ENCODE peak calls at places on chromosomes 4 and X, in four cellular contexts. T is osteoblast, W is mammary epithelial cell, I is H9. N is an unnamed sample.

GRCh38 chr4:101126044-101126443 is 221.3 kb downstream of the PPP3CA start:
- DNase-seq in T (peak; percentile 79), W (no peak), I (no peak), N (no peak)

GRCh38 chr4:38396845-38397547 is 267.0 kb upstream of the KLF3 start:
- DNase-seq in T (no peak), W (no peak), I (no peak), N (no peak)

GRCh38 chr4:48801016-48801715 is 21.1 kb upstream of the FRYL start:
- DNase-seq in T (no peak), W (no peak), I (no peak), N (no peak)

GRCh38 chr4:180960758-180961401 is 1282.3 kb upstream of the TENM3 start:
- DNase-seq in T (no peak), W (no peak), I (no peak), N (no peak)

GRCh38 chr4:47465008-47465407 is 1.5 kb upstream of the COMMD8 start:
- DNase-seq in T (no peak), W (no peak), I (no peak), N (no peak)

GRCh38 chrX:77493677-77494553 is 46.7 kb downstream of the FGF16 start:
- DNase-seq in T (no peak), W (peak; percentile 23), I (peak; percentile 85), N (peak; percentile 8)

GRCh38 chr4:79913581-79913980 is 159.4 kb downstream of the ANTXR2 start:
- DNase-seq in T (no peak), W (peak; percentile 16), I (no peak), N (no peak)

GRCh38 chr4:81255524-81255923 is 40.5 kb upstream of the PRKG2 start:
- DNase-seq in T (peak; percentile 54), W (peak; percentile 51), I (no peak), N (no peak)

GRCh38 chrX:776061-776460 is 145.5 kb downstream of the SHOX start:
- DNase-seq in T (no peak), W (no peak), I (no peak), N (no peak)

GRCh38 chrX:107541244-107541643 is 87.1 kb upstream of the PRPS1 start:
- DNase-seq in T (no peak), W (no peak), I (no peak), N (no peak)

GRCh38 chrX:1248381-1249061 is 20.1 kb upstream of the CSF2RA start:
- DNase-seq in T (peak; percentile 75), W (no peak), I (peak; percentile 92), N (no peak)

GRCh38 chrX:101507372-101507771 is 22.1 kb downstream of the ARMCX4 start:
- DNase-seq in T (no peak), W (peak; percentile 31), I (no peak), N (no peak)

GRCh38 chrX:97311066-97311778 is 427.5 kb downstream of the RPA4 start:
- DNase-seq in T (no peak), W (no peak), I (peak; percentile 47), N (no peak)

GRCh38 chr4:42501624-42502401 is 104.5 kb downstream of the SHISA3 start:
- DNase-seq in T (no peak), W (no peak), I (no peak), N (no peak)

GRCh38 chr4:74365761-74366160 is 816 bp downstream of the EREG start:
- DNase-seq in T (no peak), W (no peak), I (peak; percentile 50), N (no peak)

GRCh38 chrX:129737921-129738320 is 858 bp upstream of the XPNPEP2 start:
- DNase-seq in T (peak; percentile 93), W (peak; percentile 55), I (no peak), N (no peak)

GRCh38 chrX:1466232-1466661 is 13.5 kb upstream of the ASMTL start:
- DNase-seq in T (no peak), W (no peak), I (peak; percentile 27), N (peak; percentile 3)

GRCh38 chr4:24917076-24917856 is 4.4 kb upstream of the CCDC149 start:
- DNase-seq in T (no peak), W (no peak), I (peak; percentile 64), N (no peak)

GRCh38 chr4:79964020-79964714 is 108.9 kb downstream of the ANTXR2 start:
- DNase-seq in T (no peak), W (no peak), I (no peak), N (no peak)

GRCh38 chr4:158099686-158100085 is 73.1 kb downstream of the GASK1B start:
- DNase-seq in T (no peak), W (no peak), I (no peak), N (no peak)

GRCh38 chrX:17923546-17923945 is 62.4 kb upstream of the RAI2 start:
- DNase-seq in T (no peak), W (no peak), I (no peak), N (no peak)

GRCh38 chrX:104195489-104196084 is 29.3 kb downstream of the FAM199X start:
- DNase-seq in T (no peak), W (peak; percentile 22), I (no peak), N (peak; percentile 5)

GRCh38 chr4:8534129-8534528 is 46.1 kb upstream of the GPR78 start:
- DNase-seq in T (peak; percentile 26), W (peak; percentile 97), I (peak; percentile 83), N (no peak)

GRCh38 chr4:105822061-105822460 is 73.2 kb upstream of the NPNT start:
- DNase-seq in T (no peak), W (no peak), I (no peak), N (no peak)

GRCh38 chrX:43949669-43950068 is 23.5 kb downstream of the NDP start:
- DNase-seq in T (no peak), W (no peak), I (peak; percentile 78), N (peak; percentile 5)

GRCh38 chr4:24392613-24393012 is 191.7 kb downstream of the DHX15 start:
- DNase-seq in T (no peak), W (no peak), I (no peak), N (no peak)

GRCh38 chrX:85111347-85111746 is 107.7 kb downstream of the APOOL start:
- DNase-seq in T (peak; percentile 52), W (no peak), I (no peak), N (no peak)

GRCh38 chr4:33606951-33607350 is 2637.4 kb downstream of the ARAP2 start:
- DNase-seq in T (no peak), W (no peak), I (no peak), N (no peak)

GRCh38 chr4:187059031-187059430 is 335.4 kb upstream of the FAT1 start:
- DNase-seq in T (no peak), W (no peak), I (no peak), N (no peak)

DNA sequence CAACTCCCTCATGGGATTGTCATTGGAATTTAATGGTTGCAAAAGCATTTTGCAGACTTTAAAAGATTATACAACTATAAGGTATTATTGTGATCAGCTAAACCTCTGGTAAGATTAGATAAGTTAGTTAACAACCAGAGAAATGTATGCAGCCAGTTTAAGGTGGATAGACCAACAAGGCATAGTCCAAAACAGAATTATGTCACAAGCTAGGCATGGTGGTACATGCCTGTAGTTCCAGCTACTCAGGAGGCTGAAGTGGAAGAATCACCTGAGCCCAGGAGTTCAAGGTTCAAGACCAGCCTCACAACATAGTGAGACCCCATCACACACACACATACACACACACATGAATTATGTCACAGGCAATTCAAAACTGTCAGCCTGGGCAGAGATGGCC is 54.7 kb upstream of the KLHL13 start:
- DNase-seq in T (no peak), W (no peak), I (no peak), N (no peak)
- H4K20me1 ChIP-seq in T (no peaks in the 10 kb centered on the region), W (no peaks in the 10 kb centered on the region), I (no peaks in the 10 kb centered on the region), N (no peaks in the 10 kb centered on the region)

GRCh38 chr4:168836482-168836881 is 173.6 kb downstream of the CBR4 start:
- DNase-seq in T (no peak), W (no peak), I (no peak), N (no peak)
- H4K20me1 ChIP-seq in T (peaks cover 77% of the 10 kb centered on the region), W (no peaks in the 10 kb centered on the region), I (no peaks in the 10 kb centered on the region), N (no peaks in the 10 kb centered on the region)

GRCh38 chr4:75668596-75668995 is 4.6 kb downstream of the G3BP2 start:
- DNase-seq in T (no peak), W (no peak), I (no peak), N (no peak)
- H4K20me1 ChIP-seq in T (peaks cover 70% of the 10 kb centered on the region), W (peaks cover 3% of the 10 kb centered on the region), I (no peaks in the 10 kb centered on the region), N (peaks cover 85% of the 10 kb centered on the region)

GRCh38 chr4:26342328-26343040 is 21.7 kb downstream of the RBPJ start:
- DNase-seq in T (peak; percentile 96), W (peak; percentile 88), I (no peak), N (no peak)
- H4K20me1 ChIP-seq in T (peaks cover 52% of the 10 kb centered on the region), W (no peaks in the 10 kb centered on the region), I (peaks cover 4% of the 10 kb centered on the region), N (peaks cover 86% of the 10 kb centered on the region)

GRCh38 chr4:57139783-57140182 is 29.6 kb upstream of the IGFBP7 start:
- DNase-seq in T (no peak), W (no peak), I (no peak), N (no peak)

GRCh38 chr4:57132746-57133142 is 22.6 kb upstream of the IGFBP7 start:
- DNase-seq in T (no peak), W (peak; percentile 42), I (no peak), N (no peak)

GRCh38 chr4:57136281-57136680 is 26.1 kb upstream of the IGFBP7 start:
- DNase-seq in T (no peak), W (peak; percentile 69), I (no peak), N (no peak)

GRCh38 chr4:57131849-57132745 is 21.9 kb upstream of the IGFBP7 start:
- DNase-seq in T (no peak), W (peak; percentile 57), I (no peak), N (no peak)

GRCh38 chr4:57137261-57137660 is 27.1 kb upstream of the IGFBP7 start:
- DNase-seq in T (no peak), W (no peak), I (no peak), N (no peak)
- H4K20me1 ChIP-seq in T (no peaks in the 10 kb centered on the region), W (no peaks in the 10 kb centered on the region), I (no peaks in the 10 kb centered on the region), N (no peaks in the 10 kb centered on the region)

GRCh38 chr4:152454398-152455011 is 81.4 kb downstream of the FBXW7 start:
- DNase-seq in T (peak; percentile 36), W (peak; percentile 24), I (no peak), N (no peak)
- H4K20me1 ChIP-seq in T (no peaks in the 10 kb centered on the region), W (peaks cover 4% of the 10 kb centered on the region), I (no peaks in the 10 kb centered on the region), N (peaks cover 14% of the 10 kb centered on the region)

GRCh38 chr4:898123-898522 is 34.0 kb downstream of the GAK start:
- DNase-seq in T (no peak), W (no peak), I (no peak), N (no peak)

GRCh38 chr4:898869-899555 is 33.1 kb downstream of the GAK start:
- DNase-seq in T (no peak), W (no peak), I (no peak), N (no peak)

GRCh38 chr4:895596-895995 is 36.5 kb downstream of the GAK start:
- DNase-seq in T (no peak), W (no peak), I (no peak), N (no peak)

GRCh38 chr4:896216-896615 is 35.9 kb downstream of the GAK start:
- DNase-seq in T (no peak), W (no peak), I (no peak), N (no peak)

GRCh38 chr4:896630-897029 is 35.5 kb downstream of the GAK start:
- DNase-seq in T (no peak), W (no peak), I (no peak), N (no peak)
- H4K20me1 ChIP-seq in T (peaks cover 15% of the 10 kb centered on the region), W (no peaks in the 10 kb centered on the region), I (no peaks in the 10 kb centered on the region), N (peaks cover 51% of the 10 kb centered on the region)

DNA sequence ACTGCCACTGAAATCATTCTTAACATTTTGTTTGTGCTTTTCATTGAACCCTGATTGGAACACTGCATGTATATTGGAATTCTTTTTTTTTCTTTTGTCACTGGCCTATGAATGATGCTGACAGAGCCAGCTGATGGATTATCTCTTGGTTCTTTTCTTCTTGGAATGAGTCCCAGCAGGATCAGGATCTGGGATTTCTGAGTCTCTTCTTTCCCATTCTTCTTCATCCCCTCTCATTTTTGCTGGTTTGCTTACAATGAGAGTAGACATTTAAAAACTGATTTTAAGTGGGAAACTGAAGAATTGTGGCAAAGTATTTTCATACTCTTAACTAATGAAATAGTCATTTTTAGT is 9.0 kb downstream of the DCUN1D4 start:
- DNase-seq in T (no peak), W (no peak), I (no peak), N (no peak)
- H4K20me1 ChIP-seq in T (peaks cover 21% of the 10 kb centered on the region), W (peaks cover 1% of the 10 kb centered on the region), I (no peaks in the 10 kb centered on the region), N (peaks cover 77% of the 10 kb centered on the region)

N was measured in DND-41.